ENCODE peak calls at places on chromosome 7, in eight cellular contexts. W is hippocampal formation; F is activated T-helper 1 cell treated with anti-CD3 and anti-CD28 coated beads, Interleukin-2, amount 50 U/mL, for 16 hours; D is sciatic nerve; S is stimulated activated CD4-positive, alpha-beta T cell treated with anti-CD3 and anti-CD28 coated beads, Interleukin-4, amount 100 ng/mL, for 1 hour; A is LoVo; J is left cardiac atrium; P is nephron progenitor cell. L is an unnamed sample.

GRCh38 chr7:36957620-36958019 is 233.3 kb upstream of the AOAH start:
- DNase-seq in F (no peak), A (no peak), P (no peak), S (no peak), D (no peak), J (no peak), W (no peak), L (no peak)

GRCh38 chr7:369476-369980 is 79.6 kb downstream of the FOXL3 start:
- DNase-seq in F (no peak), W (no peak), A (no peak), J (peak; percentile 18), S (no peak), D (no peak), P (no peak), L (no peak)

GRCh38 chr7:94823952-94824351 is 83.4 kb upstream of the PPP1R9A start:
- DNase-seq in P (no peak), W (no peak), F (no peak), S (no peak), D (no peak), A (peak; percentile 62), J (no peak), L (no peak)

GRCh38 chr7:157961731-157962457 is 625.1 kb downstream of the DNAJB6 start:
- DNase-seq in A (no peak), P (no peak), W (no peak), F (no peak), S (no peak), D (no peak), J (no peak), L (no peak)

GRCh38 chr7:54278847-54279246 is 263.3 kb upstream of the VSTM2A start:
- DNase-seq in F (no peak), P (no peak), A (no peak), W (no peak), S (no peak), J (no peak), D (no peak), L (no peak)

GRCh38 chr7:151231080-151231479 is 1.2 kb upstream of the CHPF2 start:
- DNase-seq in W (no peak), J (no peak), F (no peak), D (no peak), P (no peak), A (no peak), S (no peak), L (no peak)

GRCh38 chr7:44378744-44379143 is 53.4 kb upstream of the CAMK2B start:
- DNase-seq in P (no peak), A (no peak), S (no peak), D (no peak), W (no peak), F (no peak), J (no peak), L (no peak)

GRCh38 chr7:97623333-97623732 is 108.6 kb upstream of the TAC1 start:
- DNase-seq in J (no peak), F (no peak), P (no peak), W (no peak), D (no peak), S (no peak), A (no peak), L (no peak)

GRCh38 chr7:22240904-22241571 is 115.9 kb downstream of the RAPGEF5 start:
- DNase-seq in P (no peak), S (no peak), J (no peak), W (no peak), F (no peak), A (no peak), D (no peak), L (no peak)

GRCh38 chr7:72447465-72448204 is 35.5 kb upstream of the CALN1 start:
- DNase-seq in J (no peak), W (no peak), P (no peak), D (no peak), A (no peak), S (no peak), F (no peak), L (no peak)

GRCh38 chr7:25244193-25244592 is 15.9 kb upstream of the NPVF start:
- DNase-seq in J (no peak), A (no peak), W (no peak), F (no peak), S (no peak), P (no peak), D (no peak), L (no peak)

GRCh38 chr7:28433039-28433438 is 20.7 kb downstream of the CREB5 start:
- DNase-seq in W (no peak), S (no peak), A (no peak), D (no peak), P (no peak), J (no peak), F (no peak), L (no peak)

GRCh38 chr7:2110586-2111396 is 122.0 kb downstream of the MAD1L1 start:
- DNase-seq in P (no peak), F (no peak), J (no peak), W (no peak), A (no peak), S (no peak), D (no peak), L (no peak)

GRCh38 chr7:34928052-34928451 is 109.2 kb downstream of the DPY19L1 start:
- DNase-seq in A (peak; percentile 46), F (peak; percentile 13), D (peak; percentile 59), S (peak; percentile 55), P (peak; percentile 75), J (peak; percentile 53), W (peak; percentile 33), L (peak; percentile 2)

GRCh38 chr7:131629203-131629871 is 72.9 kb upstream of the PODXL start:
- DNase-seq in A (no peak), W (no peak), J (peak; percentile 66), D (no peak), F (no peak), S (no peak), P (no peak), L (no peak)

GRCh38 chr7:117612637-117613036 is 132.8 kb downstream of the CFTR start:
- DNase-seq in D (no peak), P (no peak), F (no peak), W (no peak), S (no peak), A (no peak), J (no peak), L (no peak)

L was measured in naive thymus-derived CD8-positive, alpha-beta T cell.